ENCODE peak calls at places on chromosome 11, in ten cellular contexts. One of them, this sample, is unnamed.

GRCh38 chr11:115886111-115886733 is 382.0 kb upstream of the CADM1 start:
- DNase-seq in right atrium auricular region: no peak
- DNase-seq in body of pancreas: no peak
- DNase-seq in psoas muscle: no peak
- DNase-seq in cardiac muscle cell: no peak
- DNase-seq in prostate gland: no peak
- DNase-seq in left ventricle myocardium inferior: no peak
- DNase-seq in heart left ventricle: no peak
- DNase-seq in stomach: no peak
- DNase-seq in suprapubic skin: no peak
- DNase-seq in this sample: no peak

GRCh38 chr11:59053387-59053786 is 32.7 kb upstream of the GLYATL1B start:
- DNase-seq in right atrium auricular region: peak; percentile 67
- DNase-seq in body of pancreas: peak; percentile 86
- DNase-seq in psoas muscle: peak; percentile 72
- DNase-seq in cardiac muscle cell: peak; percentile 70
- DNase-seq in prostate gland: no peak
- DNase-seq in left ventricle myocardium inferior: peak; percentile 51
- DNase-seq in heart left ventricle: peak; percentile 62
- DNase-seq in stomach: peak; percentile 70
- DNase-seq in suprapubic skin: peak; percentile 74
- DNase-seq in this sample: no peak

GRCh38 chr11:77512092-77512491 is 38.2 kb upstream of the PAK1 start:
- DNase-seq in right atrium auricular region: no peak
- DNase-seq in body of pancreas: no peak
- DNase-seq in psoas muscle: no peak
- DNase-seq in cardiac muscle cell: no peak
- DNase-seq in prostate gland: no peak
- DNase-seq in left ventricle myocardium inferior: no peak
- DNase-seq in heart left ventricle: peak; percentile 28
- DNase-seq in stomach: no peak
- DNase-seq in suprapubic skin: no peak
- DNase-seq in this sample: no peak

GRCh38 chr11:2558402-2558801 is 113.6 kb downstream of the KCNQ1 start:
- DNase-seq in right atrium auricular region: no peak
- DNase-seq in body of pancreas: no peak
- DNase-seq in psoas muscle: no peak
- DNase-seq in cardiac muscle cell: no peak
- DNase-seq in prostate gland: no peak
- DNase-seq in left ventricle myocardium inferior: peak; percentile 6
- DNase-seq in heart left ventricle: no peak
- DNase-seq in stomach: no peak
- DNase-seq in suprapubic skin: peak; percentile 44
- DNase-seq in this sample: no peak

GRCh38 chr11:96091476-96091875 is 167.6 kb upstream of the MTMR2 start:
- DNase-seq in right atrium auricular region: no peak
- DNase-seq in body of pancreas: no peak
- DNase-seq in psoas muscle: no peak
- DNase-seq in cardiac muscle cell: peak; percentile 40
- DNase-seq in prostate gland: no peak
- DNase-seq in left ventricle myocardium inferior: no peak
- DNase-seq in heart left ventricle: no peak
- DNase-seq in stomach: no peak
- DNase-seq in suprapubic skin: no peak
- DNase-seq in this sample: no peak

GRCh38 chr11:27512238-27512637 is 5.7 kb upstream of the LIN7C start:
- DNase-seq in right atrium auricular region: no peak
- DNase-seq in body of pancreas: no peak
- DNase-seq in psoas muscle: no peak
- DNase-seq in cardiac muscle cell: no peak
- DNase-seq in prostate gland: no peak
- DNase-seq in left ventricle myocardium inferior: no peak
- DNase-seq in heart left ventricle: no peak
- DNase-seq in stomach: no peak
- DNase-seq in suprapubic skin: no peak
- DNase-seq in this sample: no peak

GRCh38 chr11:116190861-116191260 is 581.9 kb downstream of the BUD13 start:
- DNase-seq in right atrium auricular region: no peak
- DNase-seq in body of pancreas: no peak
- DNase-seq in psoas muscle: no peak
- DNase-seq in cardiac muscle cell: no peak
- DNase-seq in prostate gland: no peak
- DNase-seq in left ventricle myocardium inferior: no peak
- DNase-seq in heart left ventricle: no peak
- DNase-seq in stomach: no peak
- DNase-seq in suprapubic skin: no peak
- DNase-seq in this sample: no peak

GRCh38 chr11:83836883-83837654 is 550.9 kb upstream of the CCDC90B start:
- DNase-seq in right atrium auricular region: no peak
- DNase-seq in body of pancreas: peak; percentile 47
- DNase-seq in psoas muscle: no peak
- DNase-seq in cardiac muscle cell: peak; percentile 52
- DNase-seq in prostate gland: peak; percentile 8
- DNase-seq in left ventricle myocardium inferior: no peak
- DNase-seq in heart left ventricle: peak; percentile 37
- DNase-seq in stomach: peak; percentile 45
- DNase-seq in suprapubic skin: no peak
- DNase-seq in this sample: no peak

GRCh38 chr11:118370774-118371173 is 11.4 kb downstream of the UBE4A start:
- DNase-seq in right atrium auricular region: no peak
- DNase-seq in body of pancreas: no peak
- DNase-seq in psoas muscle: no peak
- DNase-seq in cardiac muscle cell: no peak
- DNase-seq in prostate gland: peak; percentile 22
- DNase-seq in left ventricle myocardium inferior: no peak
- DNase-seq in heart left ventricle: no peak
- DNase-seq in stomach: no peak
- DNase-seq in suprapubic skin: no peak
- DNase-seq in this sample: no peak

GRCh38 chr11:48170840-48171233 is 45.8 kb upstream of the OR4B1 start:
- DNase-seq in right atrium auricular region: no peak
- DNase-seq in body of pancreas: no peak
- DNase-seq in psoas muscle: no peak
- DNase-seq in cardiac muscle cell: peak; percentile 74
- DNase-seq in prostate gland: no peak
- DNase-seq in left ventricle myocardium inferior: no peak
- DNase-seq in heart left ventricle: no peak
- DNase-seq in stomach: no peak
- DNase-seq in suprapubic skin: no peak
- DNase-seq in this sample: no peak

GRCh38 chr11:91124363-91124762 is 901.5 kb upstream of the CHORDC1 start:
- DNase-seq in right atrium auricular region: no peak
- DNase-seq in body of pancreas: no peak
- DNase-seq in psoas muscle: no peak
- DNase-seq in cardiac muscle cell: no peak
- DNase-seq in prostate gland: no peak
- DNase-seq in left ventricle myocardium inferior: no peak
- DNase-seq in heart left ventricle: no peak
- DNase-seq in stomach: no peak
- DNase-seq in suprapubic skin: no peak
- DNase-seq in this sample: no peak

GRCh38 chr11:60184824-60185511 is 2.1 kb upstream of the MS4A6A start:
- DNase-seq in right atrium auricular region: no peak
- DNase-seq in body of pancreas: no peak
- DNase-seq in psoas muscle: no peak
- DNase-seq in cardiac muscle cell: no peak
- DNase-seq in prostate gland: no peak
- DNase-seq in left ventricle myocardium inferior: no peak
- DNase-seq in heart left ventricle: no peak
- DNase-seq in stomach: no peak
- DNase-seq in suprapubic skin: no peak
- DNase-seq in this sample: no peak

GRCh38 chr11:135008001-135008405 is 596.0 kb upstream of the B3GAT1 start:
- DNase-seq in right atrium auricular region: no peak
- DNase-seq in body of pancreas: no peak
- DNase-seq in psoas muscle: no peak
- DNase-seq in cardiac muscle cell: no peak
- DNase-seq in prostate gland: no peak
- DNase-seq in left ventricle myocardium inferior: no peak
- DNase-seq in heart left ventricle: no peak
- DNase-seq in stomach: no peak
- DNase-seq in suprapubic skin: no peak
- DNase-seq in this sample: no peak

GRCh38 chr11:10771457-10771856 is 20.4 kb downstream of the CTR9 start:
- DNase-seq in right atrium auricular region: no peak
- DNase-seq in body of pancreas: peak; percentile 51
- DNase-seq in psoas muscle: no peak
- DNase-seq in cardiac muscle cell: no peak
- DNase-seq in prostate gland: no peak
- DNase-seq in left ventricle myocardium inferior: no peak
- DNase-seq in heart left ventricle: no peak
- DNase-seq in stomach: no peak
- DNase-seq in suprapubic skin: no peak
- DNase-seq in this sample: no peak

GRCh38 chr11:10770626-10771254 is 19.7 kb downstream of the CTR9 start:
- DNase-seq in right atrium auricular region: no peak
- DNase-seq in body of pancreas: peak; percentile 78
- DNase-seq in psoas muscle: peak; percentile 68
- DNase-seq in cardiac muscle cell: peak; percentile 56
- DNase-seq in prostate gland: no peak
- DNase-seq in left ventricle myocardium inferior: peak; percentile 55
- DNase-seq in heart left ventricle: peak; percentile 58
- DNase-seq in stomach: peak; percentile 63
- DNase-seq in suprapubic skin: no peak
- DNase-seq in this sample: no peak
- TF ChIP-seq CTCF in right atrium auricular region: peak; percentile 76
- TF ChIP-seq CTCF in body of pancreas: peak; percentile 62
- TF ChIP-seq CTCF in psoas muscle: peak; percentile 65
- TF ChIP-seq CTCF in cardiac muscle cell: peak; percentile 76
- TF ChIP-seq CTCF in prostate gland: peak; percentile 41
- TF ChIP-seq CTCF in left ventricle myocardium inferior: peak; percentile 81
- TF ChIP-seq CTCF in heart left ventricle: peak; percentile 56
- TF ChIP-seq CTCF in stomach: peak; percentile 53
- TF ChIP-seq CTCF in suprapubic skin: peak; percentile 29
- TF ChIP-seq CTCF in this sample: no peak

DNA sequence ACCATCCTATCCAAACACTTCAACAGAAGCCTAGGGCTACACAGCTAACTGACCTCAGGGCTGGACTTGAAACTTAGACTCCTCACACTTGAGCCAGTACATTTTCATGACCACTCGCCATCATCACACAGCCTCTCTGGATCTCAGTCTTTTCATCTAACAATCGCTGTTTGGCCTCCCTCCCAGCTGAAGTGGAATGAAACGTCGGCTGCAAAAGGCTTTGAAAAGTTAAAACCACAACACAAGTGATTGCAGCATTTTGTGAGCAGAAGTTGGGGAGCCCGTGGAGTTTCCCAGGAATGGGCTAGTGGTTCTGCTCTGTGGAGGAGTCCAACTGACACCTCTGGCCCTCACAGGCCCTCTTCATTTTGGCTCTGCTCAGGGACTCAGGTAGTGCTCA is 35.9 kb upstream of the TRIM29 start:
- DNase-seq in right atrium auricular region: peak; percentile 40
- DNase-seq in body of pancreas: no peak
- DNase-seq in psoas muscle: no peak
- DNase-seq in cardiac muscle cell: peak; percentile 25
- DNase-seq in prostate gland: no peak
- DNase-seq in left ventricle myocardium inferior: no peak
- DNase-seq in heart left ventricle: no peak
- DNase-seq in stomach: no peak
- DNase-seq in suprapubic skin: peak; percentile 31
- DNase-seq in this sample: no peak
- H3K27ac ChIP-seq in right atrium auricular region: no peak overlapping the region
- H3K27ac ChIP-seq in body of pancreas: no peak overlapping the region
- H3K27ac ChIP-seq in psoas muscle: no peak overlapping the region
- H3K27ac ChIP-seq in cardiac muscle cell: no peak overlapping the region
- H3K27ac ChIP-seq in prostate gland: no peak overlapping the region
- H3K27ac ChIP-seq in left ventricle myocardium inferior: no peak overlapping the region
- H3K27ac ChIP-seq in heart left ventricle: no peak overlapping the region
- H3K27ac ChIP-seq in stomach: no peak overlapping the region
- H3K27ac ChIP-seq in suprapubic skin: no peak overlapping the region
- H3K27ac ChIP-seq in this sample: peak overlapping the region; percentile 32

GRCh38 chr11:64040684-64041267 is 5.0 kb downstream of the FLRT1 start:
- DNase-seq in right atrium auricular region: no peak
- DNase-seq in body of pancreas: peak; percentile 39
- DNase-seq in psoas muscle: no peak
- DNase-seq in cardiac muscle cell: no peak
- DNase-seq in prostate gland: no peak
- DNase-seq in left ventricle myocardium inferior: no peak
- DNase-seq in heart left ventricle: no peak
- DNase-seq in stomach: no peak
- DNase-seq in suprapubic skin: no peak
- DNase-seq in this sample: no peak

GRCh38 chr11:64042301-64042700 is 6.6 kb downstream of the FLRT1 start:
- DNase-seq in right atrium auricular region: no peak
- DNase-seq in body of pancreas: no peak
- DNase-seq in psoas muscle: no peak
- DNase-seq in cardiac muscle cell: no peak
- DNase-seq in prostate gland: no peak
- DNase-seq in left ventricle myocardium inferior: no peak
- DNase-seq in heart left ventricle: no peak
- DNase-seq in stomach: no peak
- DNase-seq in suprapubic skin: no peak
- DNase-seq in this sample: no peak

GRCh38 chr11:64039012-64039665 is 3.4 kb downstream of the FLRT1 start:
- DNase-seq in right atrium auricular region: no peak
- DNase-seq in body of pancreas: no peak
- DNase-seq in psoas muscle: no peak
- DNase-seq in cardiac muscle cell: no peak
- DNase-seq in prostate gland: no peak
- DNase-seq in left ventricle myocardium inferior: no peak
- DNase-seq in heart left ventricle: no peak
- DNase-seq in stomach: no peak
- DNase-seq in suprapubic skin: no peak
- DNase-seq in this sample: no peak

GRCh38 chr11:64043545-64043944 is 7.8 kb downstream of the FLRT1 start:
- DNase-seq in right atrium auricular region: no peak
- DNase-seq in body of pancreas: no peak
- DNase-seq in psoas muscle: no peak
- DNase-seq in cardiac muscle cell: no peak
- DNase-seq in prostate gland: no peak
- DNase-seq in left ventricle myocardium inferior: no peak
- DNase-seq in heart left ventricle: no peak
- DNase-seq in stomach: no peak
- DNase-seq in suprapubic skin: no peak
- DNase-seq in this sample: no peak

DNA sequence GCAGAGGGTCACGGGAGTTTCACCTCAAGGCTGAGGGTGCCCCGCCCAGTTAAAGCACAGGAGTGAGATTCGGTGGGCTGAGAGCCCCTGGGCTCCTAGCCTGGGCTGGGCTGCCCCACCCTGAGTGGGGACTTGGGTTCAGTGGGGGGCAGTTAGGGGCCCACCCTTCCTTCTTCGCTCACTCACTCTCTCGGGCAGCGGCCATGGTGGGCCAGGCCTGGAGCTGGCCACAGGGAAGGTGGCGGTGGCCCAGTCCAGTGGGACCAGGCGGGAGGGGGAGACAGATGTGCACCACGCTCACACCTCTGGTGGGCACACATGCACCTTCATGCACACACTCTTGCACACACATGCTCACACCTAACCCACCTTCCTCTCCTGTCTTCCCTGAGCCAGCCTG is 6.1 kb downstream of the FLRT1 start:
- DNase-seq in right atrium auricular region: no peak
- DNase-seq in body of pancreas: no peak
- DNase-seq in psoas muscle: no peak
- DNase-seq in cardiac muscle cell: no peak
- DNase-seq in prostate gland: no peak
- DNase-seq in left ventricle myocardium inferior: no peak
- DNase-seq in heart left ventricle: no peak
- DNase-seq in stomach: no peak
- DNase-seq in suprapubic skin: no peak
- DNase-seq in this sample: no peak
- H3K4me1 ChIP-seq in right atrium auricular region: peaks cover 4% of the 10 kb centered on the region
- H3K4me1 ChIP-seq in body of pancreas: peaks cover 4% of the 10 kb centered on the region
- H3K4me1 ChIP-seq in psoas muscle: peaks cover 9% of the 10 kb centered on the region
- H3K4me1 ChIP-seq in cardiac muscle cell: peaks cover 7% of the 10 kb centered on the region
- H3K4me1 ChIP-seq in prostate gland: no peaks in the 10 kb centered on the region
- H3K4me1 ChIP-seq in left ventricle myocardium inferior: peaks cover 4% of the 10 kb centered on the region
- H3K4me1 ChIP-seq in heart left ventricle: peaks cover 1% of the 10 kb centered on the region
- H3K4me1 ChIP-seq in stomach: peaks cover 6% of the 10 kb centered on the region
- H3K4me1 ChIP-seq in suprapubic skin: peaks cover 2% of the 10 kb centered on the region
- H3K4me1 ChIP-seq in this sample: no peaks in the 10 kb centered on the region

GRCh38 chr11:122293298-122294023 is 177.4 kb upstream of the BLID start:
- DNase-seq in right atrium auricular region: no peak
- DNase-seq in body of pancreas: no peak
- DNase-seq in psoas muscle: no peak
- DNase-seq in cardiac muscle cell: peak; percentile 46
- DNase-seq in prostate gland: no peak
- DNase-seq in left ventricle myocardium inferior: no peak
- DNase-seq in heart left ventricle: no peak
- DNase-seq in stomach: no peak
- DNase-seq in suprapubic skin: no peak
- DNase-seq in this sample: no peak
- TF ChIP-seq CTCF in right atrium auricular region: peak; percentile 59
- TF ChIP-seq CTCF in body of pancreas: no peak
- TF ChIP-seq CTCF in psoas muscle: peak; percentile 13
- TF ChIP-seq CTCF in cardiac muscle cell: peak; percentile 44
- TF ChIP-seq CTCF in prostate gland: no peak
- TF ChIP-seq CTCF in left ventricle myocardium inferior: peak; percentile 64
- TF ChIP-seq CTCF in heart left ventricle: peak; percentile 29
- TF ChIP-seq CTCF in stomach: no peak
- TF ChIP-seq CTCF in suprapubic skin: no peak
- TF ChIP-seq CTCF in this sample: no peak

This sample was measured in breast epithelium.